ENCODE peak calls at places on chromosomes 12 and 14, in nine cellular contexts. S, G, Z, Q, H, I, E, B and A are unnamed samples.
A peak's percentile ranks its signal among the peaks of the same experiment; 100 is the strongest.

GRCh38 chr12:78891646-78892353 is 27.2 kb downstream of the SYT1 start:
- DNase-seq in G (no peak), I (no peak), S (no peak), B (no peak), Q (no peak), Z (no peak), H (no peak), E (no peak), A (no peak)

GRCh38 chr12:58668831-58669230 is 251.5 kb downstream of the LRIG3 start:
- DNase-seq in Z (no peak), H (no peak), G (no peak), E (no peak), B (no peak), I (no peak), Q (no peak), S (no peak), A (no peak)

GRCh38 chr12:818733-819132 is 66.4 kb downstream of the WNK1 start:
- DNase-seq in Q (no peak), G (no peak), B (no peak), I (no peak), S (no peak), H (no peak), Z (no peak), E (no peak), A (no peak)

GRCh38 chr12:49874142-49874897 is 29.4 kb downstream of the FAIM2 start:
- DNase-seq in Q (no peak), I (no peak), B (no peak), E (no peak), G (peak; percentile 42), Z (no peak), H (no peak), S (no peak), A (peak; percentile 5)

GRCh38 chr14:36105401-36105800 is 71.1 kb downstream of the PTCSC3 start:
- DNase-seq in Z (peak; percentile 56), S (no peak), G (peak; percentile 76), H (no peak), B (no peak), E (no peak), I (no peak), Q (no peak), A (peak; percentile 9)

GRCh38 chr12:57619434-57620244 is 8.4 kb downstream of the ARHGEF25 start:
- DNase-seq in Q (peak; percentile 65), Z (no peak), E (no peak), G (peak; percentile 91), H (no peak), I (no peak), B (no peak), S (no peak), A (peak; percentile 60)

GRCh38 chr14:50610465-50610864 is 50.5 kb downstream of the ATL1 start:
- DNase-seq in G (no peak), I (no peak), E (no peak), Q (no peak), S (no peak), H (no peak), Z (no peak), B (no peak), A (no peak)

GRCh38 chr12:115771601-115772000 is 505.9 kb downstream of the MED13L start:
- DNase-seq in Q (no peak), E (no peak), G (no peak), I (no peak), Z (no peak), H (no peak), B (no peak), S (no peak), A (no peak)

GRCh38 chr14:106346534-106347290 is 820.3 kb downstream of the TMEM121 start:
- DNase-seq in B (no peak), G (no peak), Z (no peak), H (no peak), S (no peak), E (no peak), I (no peak), Q (no peak), A (peak; percentile 40)

GRCh38 chr12:57832966-57833365 is 13.6 kb downstream of the CTDSP2 start:
- DNase-seq in Q (no peak), G (no peak), Z (no peak), H (no peak), I (no peak), B (no peak), S (no peak), E (no peak), A (no peak)

GRCh38 chr12:131647667-131648066 is 63.2 kb upstream of the SFSWAP start:
- DNase-seq in Z (no peak), B (no peak), H (no peak), I (no peak), E (no peak), S (no peak), G (no peak), Q (no peak), A (no peak)

GRCh38 chr12:26628234-26628633 is 204.8 kb downstream of the ITPR2 start:
- DNase-seq in Q (no peak), G (no peak), Z (no peak), S (no peak), I (no peak), H (no peak), E (no peak), B (no peak), A (no peak)

GRCh38 chr12:75322464-75322863 is 7.7 kb downstream of the CAPS2 start:
- DNase-seq in G (no peak), S (no peak), E (no peak), H (no peak), Q (no peak), B (no peak), I (no peak), Z (no peak), A (no peak)

GRCh38 chr12:72275551-72275950 is 3.4 kb downstream of the TRHDE start:
- DNase-seq in E (no peak), G (no peak), S (no peak), B (no peak), H (no peak), I (no peak), Z (no peak), Q (no peak), A (no peak)

GRCh38 chr12:262817-263216 is at the start of gene SLC6A13:
- DNase-seq in Z (no peak), H (no peak), I (no peak), S (no peak), G (no peak), B (no peak), E (no peak), Q (no peak), A (no peak)

GRCh38 chr12:38919191-38919590 is 13.8 kb upstream of the CPNE8 start:
- DNase-seq in Z (no peak), Q (no peak), I (no peak), G (no peak), H (no peak), B (no peak), E (no peak), S (no peak), A (no peak)

GRCh38 chr14:22982477-22983245 is at the start of gene AJUBA:
- DNase-seq in Q (peak; percentile 93), H (peak; percentile 93), Z (peak; percentile 72), B (peak; percentile 51), I (peak; percentile 80), S (peak; percentile 80), E (peak; percentile 95), G (peak; percentile 95), A (peak; percentile 93)

GRCh38 chr12:127429556-127429955 is 837.4 kb upstream of the TMEM132C start:
- DNase-seq in I (no peak), Q (no peak), S (no peak), Z (no peak), H (no peak), B (no peak), G (no peak), E (no peak), A (no peak)

GRCh38 chr14:89503458-89503996 is 86.5 kb upstream of the FOXN3 start:
- DNase-seq in Z (no peak), I (peak; percentile 52), B (no peak), Q (no peak), S (no peak), G (no peak), H (no peak), E (no peak), A (no peak)

GRCh38 chr14:92215579-92215978 is 93.8 kb downstream of the CPSF2 start:
- DNase-seq in G (no peak), Q (no peak), I (no peak), Z (no peak), H (no peak), S (no peak), E (no peak), B (no peak), A (no peak)

GRCh38 chr14:58864751-58865519 is 227.2 kb downstream of the DACT1 start:
- DNase-seq in G (no peak), E (no peak), S (no peak), Z (no peak), Q (no peak), B (no peak), H (no peak), I (no peak), A (peak; percentile 45)

GRCh38 chr14:100375273-100375962 is 52.3 kb downstream of the SLC25A47 start:
- DNase-seq in I (peak; percentile 36), E (peak; percentile 74), Q (peak; percentile 87), S (peak; percentile 85), H (no peak), B (no peak), Z (peak; percentile 11), G (peak; percentile 88), A (peak; percentile 79)

GRCh38 chr12:7110661-7111060 is 1.6 kb upstream of the C1RL start:
- DNase-seq in Q (peak; percentile 62), H (no peak), B (no peak), E (no peak), Z (no peak), S (no peak), I (no peak), G (no peak), A (no peak)

GRCh38 chr12:93526786-93527428 is 45.6 kb upstream of the SOCS2 start:
- DNase-seq in Q (no peak), I (no peak), Z (no peak), E (no peak), G (peak; percentile 29), H (no peak), B (no peak), S (no peak), A (peak; percentile 82)

GRCh38 chr14:79602742-79603141 is 608.6 kb downstream of the DIO2 start:
- DNase-seq in I (no peak), B (no peak), H (no peak), E (no peak), Z (no peak), Q (no peak), G (no peak), S (no peak), A (no peak)

GRCh38 chr12:97650242-97650641 is 187.6 kb downstream of the RMST start:
- DNase-seq in Q (no peak), I (no peak), G (no peak), H (no peak), B (no peak), S (no peak), Z (no peak), E (no peak), A (peak; percentile 11)